ENCODE peak calls at places on chromosomes 5 and 9, in ten cellular contexts. One of them, this sample, is unnamed.

GRCh38 chr5:116216246-116216645 is 131.4 kb downstream of the COMMD10 start:
- DNase-seq in smooth muscle cell of the brain vasculature: no peak
- DNase-seq in AML-193: no peak
- DNase-seq in CD8-positive, alpha-beta memory T cell: no peak
- DNase-seq in germinal center: no peak
- DNase-seq in putamen: no peak
- DNase-seq in Caki2: no peak
- DNase-seq in Daoy: no peak
- DNase-seq in prostate gland: no peak
- DNase-seq in nephron progenitor cell: no peak
- DNase-seq in this sample: no peak

GRCh38 chr9:128144239-128145181 is 4.7 kb upstream of the LCN2 start:
- DNase-seq in smooth muscle cell of the brain vasculature: no peak
- DNase-seq in AML-193: no peak
- DNase-seq in CD8-positive, alpha-beta memory T cell: no peak
- DNase-seq in germinal center: no peak
- DNase-seq in putamen: no peak
- DNase-seq in Caki2: no peak
- DNase-seq in Daoy: no peak
- DNase-seq in prostate gland: no peak
- DNase-seq in nephron progenitor cell: no peak
- DNase-seq in this sample: no peak

GRCh38 chr5:75367401-75367800 is 30.4 kb downstream of the HMGCR start:
- DNase-seq in smooth muscle cell of the brain vasculature: no peak
- DNase-seq in AML-193: no peak
- DNase-seq in CD8-positive, alpha-beta memory T cell: no peak
- DNase-seq in germinal center: no peak
- DNase-seq in putamen: no peak
- DNase-seq in Caki2: no peak
- DNase-seq in Daoy: no peak
- DNase-seq in prostate gland: no peak
- DNase-seq in nephron progenitor cell: no peak
- DNase-seq in this sample: no peak

GRCh38 chr5:126499278-126499677 is 76.1 kb downstream of the GRAMD2B start:
- DNase-seq in smooth muscle cell of the brain vasculature: no peak
- DNase-seq in AML-193: no peak
- DNase-seq in CD8-positive, alpha-beta memory T cell: no peak
- DNase-seq in germinal center: no peak
- DNase-seq in putamen: no peak
- DNase-seq in Caki2: no peak
- DNase-seq in Daoy: no peak
- DNase-seq in prostate gland: no peak
- DNase-seq in nephron progenitor cell: no peak
- DNase-seq in this sample: no peak

GRCh38 chr5:76714771-76715483 is 999 bp upstream of the F2R start:
- DNase-seq in smooth muscle cell of the brain vasculature: no peak
- DNase-seq in AML-193: no peak
- DNase-seq in CD8-positive, alpha-beta memory T cell: peak; percentile 58
- DNase-seq in germinal center: peak; percentile 17
- DNase-seq in putamen: no peak
- DNase-seq in Caki2: no peak
- DNase-seq in Daoy: no peak
- DNase-seq in prostate gland: no peak
- DNase-seq in nephron progenitor cell: peak; percentile 51
- DNase-seq in this sample: no peak

GRCh38 chr5:146368137-146368536 is 29.5 kb downstream of the POU4F3 start:
- DNase-seq in smooth muscle cell of the brain vasculature: no peak
- DNase-seq in AML-193: no peak
- DNase-seq in CD8-positive, alpha-beta memory T cell: no peak
- DNase-seq in germinal center: no peak
- DNase-seq in putamen: no peak
- DNase-seq in Caki2: no peak
- DNase-seq in Daoy: no peak
- DNase-seq in prostate gland: peak; percentile 8
- DNase-seq in nephron progenitor cell: no peak
- DNase-seq in this sample: no peak

GRCh38 chr9:107942870-107943269 is 453.3 kb upstream of the KLF4 start:
- DNase-seq in smooth muscle cell of the brain vasculature: no peak
- DNase-seq in AML-193: no peak
- DNase-seq in CD8-positive, alpha-beta memory T cell: no peak
- DNase-seq in germinal center: peak; percentile 8
- DNase-seq in putamen: no peak
- DNase-seq in Caki2: no peak
- DNase-seq in Daoy: no peak
- DNase-seq in prostate gland: no peak
- DNase-seq in nephron progenitor cell: no peak
- DNase-seq in this sample: no peak

GRCh38 chr9:130869250-130869649 is 27.4 kb downstream of the QRFP start:
- DNase-seq in smooth muscle cell of the brain vasculature: no peak
- DNase-seq in AML-193: no peak
- DNase-seq in CD8-positive, alpha-beta memory T cell: no peak
- DNase-seq in germinal center: no peak
- DNase-seq in putamen: no peak
- DNase-seq in Caki2: no peak
- DNase-seq in Daoy: no peak
- DNase-seq in prostate gland: no peak
- DNase-seq in nephron progenitor cell: no peak
- DNase-seq in this sample: no peak

GRCh38 chr9:83967083-83967482 is 12.9 kb downstream of the HNRNPK start:
- DNase-seq in smooth muscle cell of the brain vasculature: no peak
- DNase-seq in AML-193: no peak
- DNase-seq in CD8-positive, alpha-beta memory T cell: no peak
- DNase-seq in germinal center: no peak
- DNase-seq in putamen: no peak
- DNase-seq in Caki2: no peak
- DNase-seq in Daoy: no peak
- DNase-seq in prostate gland: no peak
- DNase-seq in nephron progenitor cell: no peak
- DNase-seq in this sample: no peak

GRCh38 chr5:113357696-113358476 is 76.9 kb downstream of the TSSK1B start:
- DNase-seq in smooth muscle cell of the brain vasculature: no peak
- DNase-seq in AML-193: peak; percentile 40
- DNase-seq in CD8-positive, alpha-beta memory T cell: no peak
- DNase-seq in germinal center: no peak
- DNase-seq in putamen: no peak
- DNase-seq in Caki2: no peak
- DNase-seq in Daoy: no peak
- DNase-seq in prostate gland: no peak
- DNase-seq in nephron progenitor cell: no peak
- DNase-seq in this sample: no peak

GRCh38 chr5:21594566-21594965 is 1258.6 kb downstream of the CDH12 start:
- DNase-seq in smooth muscle cell of the brain vasculature: no peak
- DNase-seq in AML-193: no peak
- DNase-seq in CD8-positive, alpha-beta memory T cell: no peak
- DNase-seq in germinal center: no peak
- DNase-seq in putamen: no peak
- DNase-seq in Caki2: no peak
- DNase-seq in Daoy: no peak
- DNase-seq in prostate gland: no peak
- DNase-seq in nephron progenitor cell: no peak
- DNase-seq in this sample: no peak

GRCh38 chr5:95217881-95218280 is 67.0 kb downstream of the MCTP1 start:
- DNase-seq in smooth muscle cell of the brain vasculature: no peak
- DNase-seq in AML-193: no peak
- DNase-seq in CD8-positive, alpha-beta memory T cell: no peak
- DNase-seq in germinal center: no peak
- DNase-seq in putamen: no peak
- DNase-seq in Caki2: no peak
- DNase-seq in Daoy: no peak
- DNase-seq in prostate gland: no peak
- DNase-seq in nephron progenitor cell: no peak
- DNase-seq in this sample: no peak

GRCh38 chr5:33650911-33651310 is 210.1 kb downstream of the TARS1 start:
- DNase-seq in smooth muscle cell of the brain vasculature: no peak
- DNase-seq in AML-193: no peak
- DNase-seq in CD8-positive, alpha-beta memory T cell: no peak
- DNase-seq in germinal center: no peak
- DNase-seq in putamen: no peak
- DNase-seq in Caki2: no peak
- DNase-seq in Daoy: no peak
- DNase-seq in prostate gland: no peak
- DNase-seq in nephron progenitor cell: no peak
- DNase-seq in this sample: no peak

GRCh38 chr5:131163315-131164119 is 1.5 kb downstream of the HINT1 start:
- DNase-seq in smooth muscle cell of the brain vasculature: no peak
- DNase-seq in AML-193: peak; percentile 36
- DNase-seq in CD8-positive, alpha-beta memory T cell: no peak
- DNase-seq in germinal center: no peak
- DNase-seq in putamen: no peak
- DNase-seq in Caki2: peak; percentile 22
- DNase-seq in Daoy: peak; percentile 23
- DNase-seq in prostate gland: no peak
- DNase-seq in nephron progenitor cell: no peak
- DNase-seq in this sample: no peak

GRCh38 chr9:89661391-89661949 is 56.7 kb downstream of the GADD45G start:
- DNase-seq in smooth muscle cell of the brain vasculature: no peak
- DNase-seq in AML-193: no peak
- DNase-seq in CD8-positive, alpha-beta memory T cell: no peak
- DNase-seq in germinal center: no peak
- DNase-seq in putamen: peak; percentile 26
- DNase-seq in Caki2: no peak
- DNase-seq in Daoy: no peak
- DNase-seq in prostate gland: no peak
- DNase-seq in nephron progenitor cell: no peak
- DNase-seq in this sample: no peak

GRCh38 chr5:129670944-129671343 is 77.0 kb upstream of the MINAR2 start:
- DNase-seq in smooth muscle cell of the brain vasculature: peak; percentile 29
- DNase-seq in AML-193: no peak
- DNase-seq in CD8-positive, alpha-beta memory T cell: no peak
- DNase-seq in germinal center: no peak
- DNase-seq in putamen: no peak
- DNase-seq in Caki2: peak; percentile 9
- DNase-seq in Daoy: no peak
- DNase-seq in prostate gland: no peak
- DNase-seq in nephron progenitor cell: no peak
- DNase-seq in this sample: no peak

GRCh38 chr5:123960526-123960925 is 448.5 kb downstream of the CSNK1G3 start:
- DNase-seq in smooth muscle cell of the brain vasculature: no peak
- DNase-seq in AML-193: no peak
- DNase-seq in CD8-positive, alpha-beta memory T cell: no peak
- DNase-seq in germinal center: no peak
- DNase-seq in putamen: no peak
- DNase-seq in Caki2: no peak
- DNase-seq in Daoy: no peak
- DNase-seq in prostate gland: no peak
- DNase-seq in nephron progenitor cell: no peak
- DNase-seq in this sample: no peak

GRCh38 chr9:3696368-3696767 is 170.6 kb upstream of the RFX3 start:
- DNase-seq in smooth muscle cell of the brain vasculature: no peak
- DNase-seq in AML-193: no peak
- DNase-seq in CD8-positive, alpha-beta memory T cell: no peak
- DNase-seq in germinal center: no peak
- DNase-seq in putamen: no peak
- DNase-seq in Caki2: no peak
- DNase-seq in Daoy: no peak
- DNase-seq in prostate gland: no peak
- DNase-seq in nephron progenitor cell: no peak
- DNase-seq in this sample: no peak

GRCh38 chr9:70625078-70625477 is 210.6 kb upstream of the KLF9 start:
- DNase-seq in smooth muscle cell of the brain vasculature: no peak
- DNase-seq in AML-193: no peak
- DNase-seq in CD8-positive, alpha-beta memory T cell: no peak
- DNase-seq in germinal center: no peak
- DNase-seq in putamen: no peak
- DNase-seq in Caki2: no peak
- DNase-seq in Daoy: no peak
- DNase-seq in prostate gland: no peak
- DNase-seq in nephron progenitor cell: no peak
- DNase-seq in this sample: no peak

GRCh38 chr5:145495741-145496140 is 339.4 kb downstream of the PRELID2 start:
- DNase-seq in smooth muscle cell of the brain vasculature: peak; percentile 37
- DNase-seq in AML-193: no peak
- DNase-seq in CD8-positive, alpha-beta memory T cell: no peak
- DNase-seq in germinal center: no peak
- DNase-seq in putamen: peak; percentile 23
- DNase-seq in Caki2: peak; percentile 66
- DNase-seq in Daoy: peak; percentile 83
- DNase-seq in prostate gland: no peak
- DNase-seq in nephron progenitor cell: no peak
- DNase-seq in this sample: no peak

GRCh38 chr5:65818592-65818991 is 96.6 kb downstream of the NLN start:
- DNase-seq in smooth muscle cell of the brain vasculature: no peak
- DNase-seq in AML-193: no peak
- DNase-seq in CD8-positive, alpha-beta memory T cell: no peak
- DNase-seq in germinal center: no peak
- DNase-seq in putamen: peak; percentile 87
- DNase-seq in Caki2: no peak
- DNase-seq in Daoy: no peak
- DNase-seq in prostate gland: no peak
- DNase-seq in nephron progenitor cell: no peak
- DNase-seq in this sample: no peak

GRCh38 chr9:81902601-81903000 is 25.6 kb upstream of the SPATA31D4 start:
- DNase-seq in smooth muscle cell of the brain vasculature: no peak
- DNase-seq in AML-193: no peak
- DNase-seq in CD8-positive, alpha-beta memory T cell: no peak
- DNase-seq in germinal center: no peak
- DNase-seq in putamen: no peak
- DNase-seq in Caki2: no peak
- DNase-seq in Daoy: peak; percentile 39
- DNase-seq in prostate gland: no peak
- DNase-seq in nephron progenitor cell: no peak
- DNase-seq in this sample: no peak

GRCh38 chr9:110291921-110292575 is 35.7 kb upstream of the TXN start:
- DNase-seq in smooth muscle cell of the brain vasculature: no peak
- DNase-seq in AML-193: no peak
- DNase-seq in CD8-positive, alpha-beta memory T cell: no peak
- DNase-seq in germinal center: no peak
- DNase-seq in putamen: no peak
- DNase-seq in Caki2: no peak
- DNase-seq in Daoy: peak; percentile 58
- DNase-seq in prostate gland: no peak
- DNase-seq in nephron progenitor cell: no peak
- DNase-seq in this sample: no peak

GRCh38 chr5:167426501-167426900 is 864.9 kb upstream of the WWC1 start:
- DNase-seq in smooth muscle cell of the brain vasculature: no peak
- DNase-seq in AML-193: no peak
- DNase-seq in CD8-positive, alpha-beta memory T cell: no peak
- DNase-seq in germinal center: no peak
- DNase-seq in putamen: no peak
- DNase-seq in Caki2: no peak
- DNase-seq in Daoy: no peak
- DNase-seq in prostate gland: no peak
- DNase-seq in nephron progenitor cell: no peak
- DNase-seq in this sample: no peak

GRCh38 chr5:7902201-7902600 is 33.3 kb downstream of the MTRR start:
- DNase-seq in smooth muscle cell of the brain vasculature: no peak
- DNase-seq in AML-193: no peak
- DNase-seq in CD8-positive, alpha-beta memory T cell: no peak
- DNase-seq in germinal center: no peak
- DNase-seq in putamen: no peak
- DNase-seq in Caki2: no peak
- DNase-seq in Daoy: no peak
- DNase-seq in prostate gland: no peak
- DNase-seq in nephron progenitor cell: no peak
- DNase-seq in this sample: no peak

This sample was measured in GM19239.